ENCODE peak calls at places on chromosomes 12 and 14, in five cellular contexts. One of them, this sample, is unnamed. For H3K27me3 and H3K4me1, the result is how much of the 10 kb centered on the place peaks cover.

GRCh38 chr12:81992461-81992860 is 233.3 kb upstream of the PPFIA2 start:
- DNase-seq in upper lobe of right lung: no peak
- DNase-seq in pancreas: no peak
- DNase-seq in cardiac muscle cell: peak
- DNase-seq in GM23338: peak
- DNase-seq in this sample: no peak

GRCh38 chr12:14955876-14956811 is 5.3 kb downstream of the ARHGDIB start:
- DNase-seq in upper lobe of right lung: no peak
- DNase-seq in pancreas: no peak
- DNase-seq in cardiac muscle cell: no peak
- DNase-seq in GM23338: no peak
- DNase-seq in this sample: no peak

GRCh38 chr14:60266021-60266937 is 17.3 kb downstream of the PPM1A start:
- DNase-seq in upper lobe of right lung: no peak
- DNase-seq in pancreas: no peak
- DNase-seq in cardiac muscle cell: no peak
- DNase-seq in GM23338: peak
- DNase-seq in this sample: no peak

GRCh38 chr12:100959481-100959880 is 164.9 kb downstream of the ANO4 start:
- DNase-seq in upper lobe of right lung: no peak
- DNase-seq in pancreas: no peak
- DNase-seq in cardiac muscle cell: no peak
- DNase-seq in GM23338: no peak
- DNase-seq in this sample: no peak

GRCh38 chr14:93120522-93120921 is 4.8 kb upstream of the ITPK1 start:
- DNase-seq in upper lobe of right lung: no peak
- DNase-seq in pancreas: no peak
- DNase-seq in cardiac muscle cell: no peak
- DNase-seq in GM23338: no peak
- DNase-seq in this sample: no peak

GRCh38 chr12:112965643-112966042 is 12.7 kb upstream of the OAS2 start:
- DNase-seq in upper lobe of right lung: no peak
- DNase-seq in pancreas: no peak
- DNase-seq in cardiac muscle cell: no peak
- DNase-seq in GM23338: no peak
- DNase-seq in this sample: no peak

GRCh38 chr14:79645753-79646362 is 565.4 kb downstream of the DIO2 start:
- DNase-seq in upper lobe of right lung: no peak
- DNase-seq in pancreas: no peak
- DNase-seq in cardiac muscle cell: no peak
- DNase-seq in GM23338: no peak
- DNase-seq in this sample: no peak

GRCh38 chr14:90675399-90675798 is 140.8 kb downstream of the TTC7B start:
- DNase-seq in upper lobe of right lung: no peak
- DNase-seq in pancreas: no peak
- DNase-seq in cardiac muscle cell: no peak
- DNase-seq in GM23338: no peak
- DNase-seq in this sample: peak

GRCh38 chr12:16509411-16509810 is 96.6 kb downstream of the LMO3 start:
- DNase-seq in upper lobe of right lung: no peak
- DNase-seq in pancreas: no peak
- DNase-seq in cardiac muscle cell: no peak
- DNase-seq in GM23338: no peak
- DNase-seq in this sample: no peak

DNA sequence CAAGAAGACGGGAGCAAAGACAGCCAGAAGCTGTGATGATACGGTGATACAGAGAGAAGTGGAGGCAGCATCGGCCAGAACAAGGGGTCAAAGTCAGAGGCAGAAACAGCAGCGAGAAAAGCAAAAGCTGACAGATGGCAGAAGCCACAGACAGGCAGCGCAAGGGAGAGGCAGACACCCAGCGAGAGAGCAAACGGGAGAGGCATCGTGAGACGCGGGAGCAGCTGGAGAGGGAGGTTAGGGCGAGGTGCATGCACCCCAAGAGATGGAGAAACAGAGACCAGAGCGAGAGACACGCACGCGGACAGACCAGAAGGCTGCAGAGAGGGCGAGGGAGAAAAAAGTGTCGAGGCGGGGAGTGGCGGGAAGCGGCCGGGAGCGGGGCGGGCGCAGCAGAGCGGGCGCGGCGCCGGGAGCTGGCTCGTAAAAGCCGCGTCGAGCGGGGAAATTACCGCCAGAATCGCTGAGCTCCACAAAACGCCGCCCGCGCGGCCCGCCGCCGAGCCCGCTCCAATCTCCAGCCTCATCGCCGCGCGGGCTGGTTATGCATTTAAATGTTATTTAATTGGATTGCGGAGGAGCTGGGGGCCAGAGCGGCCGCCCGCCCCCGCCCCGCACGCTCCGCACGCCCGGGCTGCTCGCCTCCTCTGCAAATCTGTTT is 15.6 kb downstream of the SMUG1 start:
- DNase-seq in upper lobe of right lung: no peak
- DNase-seq in pancreas: peak
- DNase-seq in cardiac muscle cell: peak
- DNase-seq in GM23338: peak
- DNase-seq in this sample: no peak
- H3K27ac ChIP-seq in upper lobe of right lung: no peak
- H3K27ac ChIP-seq in pancreas: no peak
- H3K27ac ChIP-seq in cardiac muscle cell: no peak
- H3K27ac ChIP-seq in GM23338: no peak
- H3K27ac ChIP-seq in this sample: no peak

DNA sequence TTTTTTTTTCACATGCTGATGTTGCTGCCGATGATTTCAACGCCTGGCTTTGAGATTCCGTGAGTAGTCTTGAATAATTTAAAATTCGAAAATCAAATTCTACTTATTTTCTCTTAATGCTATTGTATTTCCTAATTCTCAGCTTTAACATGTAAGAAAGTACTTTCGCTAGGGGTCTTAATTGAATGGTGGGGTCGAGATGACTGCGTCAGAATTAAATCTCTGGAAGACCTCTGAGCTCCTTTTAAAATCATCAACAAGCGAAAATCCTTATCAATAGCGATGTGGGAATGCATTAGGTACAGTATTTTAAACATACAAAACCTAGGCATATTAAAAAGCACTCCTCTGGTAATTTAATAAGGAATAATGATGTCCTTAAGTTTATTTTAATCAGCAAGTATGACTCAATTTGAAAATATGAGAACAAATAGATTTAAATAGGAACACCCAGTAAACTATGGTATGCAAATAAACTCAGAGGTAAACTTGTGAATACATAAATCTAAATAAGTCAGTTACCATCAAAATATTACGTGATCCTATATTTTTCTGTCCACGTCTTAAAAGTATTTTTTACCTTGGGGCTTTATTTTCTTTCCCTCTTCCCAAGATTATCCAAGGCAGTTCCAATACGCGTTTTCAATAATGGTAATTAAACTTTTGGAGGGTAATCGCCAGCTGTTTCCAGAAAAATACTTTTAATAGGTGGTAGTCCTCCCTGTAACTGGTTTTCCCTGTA is 1.4 kb downstream of the FOXA1 start:
- DNase-seq in upper lobe of right lung: no peak
- DNase-seq in pancreas: no peak
- DNase-seq in cardiac muscle cell: no peak
- DNase-seq in GM23338: no peak
- DNase-seq in this sample: no peak
- H3K27me3 ChIP-seq in upper lobe of right lung: half or more
- H3K27me3 ChIP-seq in pancreas: under half
- H3K27me3 ChIP-seq in cardiac muscle cell: half or more
- H3K27me3 ChIP-seq in GM23338: half or more
- H3K27me3 ChIP-seq in this sample: half or more

DNA sequence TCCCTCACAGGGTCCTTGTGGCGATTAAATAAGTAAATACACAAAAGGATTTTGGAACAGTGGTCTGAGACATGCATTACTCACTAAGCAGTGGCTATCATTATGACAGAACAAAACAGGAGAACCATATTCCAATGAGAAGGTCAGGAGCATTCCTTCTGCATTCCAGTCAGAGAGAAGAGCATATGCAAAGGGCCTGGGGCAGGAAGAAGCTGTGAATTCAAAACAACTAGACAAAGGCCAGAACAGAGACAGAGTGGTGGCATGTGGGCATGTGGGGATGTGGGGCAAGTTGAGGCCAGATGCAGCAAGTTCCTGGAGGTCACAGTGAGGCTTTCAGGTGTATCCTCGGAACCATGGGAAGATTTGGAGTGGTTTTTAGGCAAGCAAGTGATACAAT is 70.1 kb upstream of the VRK1 start:
- DNase-seq in upper lobe of right lung: no peak
- DNase-seq in pancreas: no peak
- DNase-seq in cardiac muscle cell: no peak
- DNase-seq in GM23338: peak
- DNase-seq in this sample: no peak
- H3K4me1 ChIP-seq in upper lobe of right lung: under half
- H3K4me1 ChIP-seq in pancreas: under half
- H3K4me1 ChIP-seq in cardiac muscle cell: under half
- H3K4me1 ChIP-seq in GM23338: under half
- H3K4me1 ChIP-seq in this sample: under half

DNA sequence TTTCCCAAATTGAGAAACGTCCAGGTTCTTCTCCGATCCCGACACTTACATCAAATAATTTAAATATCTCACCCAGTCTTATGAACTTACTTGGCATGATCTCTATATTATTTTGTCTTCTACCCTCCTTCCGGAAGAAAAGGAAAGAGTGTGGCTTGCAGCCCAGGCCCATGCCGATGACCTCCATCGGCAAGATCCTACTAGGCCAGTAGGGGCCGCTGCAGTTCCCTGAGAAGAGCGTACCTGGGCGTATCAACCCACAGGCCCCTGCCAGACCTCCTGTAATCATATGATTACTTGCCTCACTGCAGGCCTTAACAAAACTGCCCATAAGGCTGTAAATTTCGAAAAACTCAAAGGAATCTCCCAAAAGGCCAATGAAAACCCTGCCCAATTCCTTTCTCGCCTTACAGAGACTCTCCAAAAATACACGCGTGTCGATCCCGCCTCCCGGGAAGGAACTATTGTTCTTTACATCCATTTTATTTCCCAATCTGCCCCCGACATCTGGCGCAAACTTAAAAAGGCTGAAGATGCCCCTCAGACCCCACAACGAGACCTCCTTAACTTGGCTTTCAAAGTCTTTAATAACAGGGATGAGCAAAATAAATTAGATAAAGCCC is 69.6 kb downstream of the MOK start:
- DNase-seq in upper lobe of right lung: peak
- DNase-seq in pancreas: peak
- DNase-seq in cardiac muscle cell: peak
- DNase-seq in GM23338: peak
- DNase-seq in this sample: peak
- H3K27ac ChIP-seq in upper lobe of right lung: no peak
- H3K27ac ChIP-seq in pancreas: no peak
- H3K27ac ChIP-seq in cardiac muscle cell: no peak
- H3K27ac ChIP-seq in GM23338: no peak
- H3K27ac ChIP-seq in this sample: peak

GRCh38 chr12:53696655-53697321 is 20.9 kb upstream of the ATP5MC2 start:
- DNase-seq in upper lobe of right lung: no peak
- DNase-seq in pancreas: peak
- DNase-seq in cardiac muscle cell: no peak
- DNase-seq in GM23338: peak
- DNase-seq in this sample: no peak
- H3K27me3 ChIP-seq in upper lobe of right lung: half or more
- H3K27me3 ChIP-seq in pancreas: under half
- H3K27me3 ChIP-seq in cardiac muscle cell: half or more
- H3K27me3 ChIP-seq in GM23338: half or more
- H3K27me3 ChIP-seq in this sample: under half

GRCh38 chr14:73788871-73789590 is 62.6 kb upstream of the PTGR2 start:
- DNase-seq in upper lobe of right lung: no peak
- DNase-seq in pancreas: no peak
- DNase-seq in cardiac muscle cell: no peak
- DNase-seq in GM23338: no peak
- DNase-seq in this sample: no peak

GRCh38 chr14:73795974-73796373 is 55.7 kb upstream of the PTGR2 start:
- DNase-seq in upper lobe of right lung: no peak
- DNase-seq in pancreas: no peak
- DNase-seq in cardiac muscle cell: no peak
- DNase-seq in GM23338: no peak
- DNase-seq in this sample: no peak

GRCh38 chr14:73789996-73790581 is 61.5 kb upstream of the PTGR2 start:
- DNase-seq in upper lobe of right lung: no peak
- DNase-seq in pancreas: no peak
- DNase-seq in cardiac muscle cell: no peak
- DNase-seq in GM23338: no peak
- DNase-seq in this sample: peak

GRCh38 chr14:73795466-73795865 is 56.2 kb upstream of the PTGR2 start:
- DNase-seq in upper lobe of right lung: no peak
- DNase-seq in pancreas: no peak
- DNase-seq in cardiac muscle cell: no peak
- DNase-seq in GM23338: no peak
- DNase-seq in this sample: no peak

DNA sequence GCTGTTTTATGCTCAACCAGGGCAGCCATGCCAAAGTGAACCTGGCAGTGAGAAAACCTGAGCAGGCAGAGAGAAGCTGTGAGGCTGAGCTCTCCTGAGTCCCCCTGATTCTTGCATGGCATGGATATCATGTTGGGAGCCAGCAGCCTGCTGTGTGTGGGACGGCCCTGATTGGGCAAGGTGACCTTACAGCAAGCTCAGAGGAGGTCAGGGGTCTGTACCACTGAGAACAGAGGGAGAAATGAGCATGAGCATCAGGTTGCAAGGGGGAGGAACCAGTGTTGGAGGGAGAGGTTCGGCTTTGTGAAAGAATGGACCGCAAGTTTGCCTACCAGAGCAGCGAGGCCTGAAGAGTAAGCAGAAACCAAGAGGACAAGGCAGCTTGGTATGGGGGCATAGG is 59.2 kb upstream of the PTGR2 start:
- DNase-seq in upper lobe of right lung: no peak
- DNase-seq in pancreas: no peak
- DNase-seq in cardiac muscle cell: peak
- DNase-seq in GM23338: peak
- DNase-seq in this sample: no peak
- H3K4me1 ChIP-seq in upper lobe of right lung: under half
- H3K4me1 ChIP-seq in pancreas: under half
- H3K4me1 ChIP-seq in cardiac muscle cell: under half
- H3K4me1 ChIP-seq in GM23338: under half
- H3K4me1 ChIP-seq in this sample: under half

GRCh38 chr14:36502558-36503508 is 17.2 kb downstream of the NKX2-1 start:
- DNase-seq in upper lobe of right lung: no peak
- DNase-seq in pancreas: no peak
- DNase-seq in cardiac muscle cell: no peak
- DNase-seq in GM23338: no peak
- DNase-seq in this sample: no peak
- H3K27ac ChIP-seq in upper lobe of right lung: peak
- H3K27ac ChIP-seq in pancreas: no peak
- H3K27ac ChIP-seq in cardiac muscle cell: no peak
- H3K27ac ChIP-seq in GM23338: no peak
- H3K27ac ChIP-seq in this sample: no peak